ENCODE peak calls at places on chromosome 12, in ten cellular contexts. B is psoas muscle; K is body of pancreas; Q is fibroblast of pulmonary artery; U is fibroblast of lung; R is fibroblast of the aortic adventitia; Z is vagina; V is heart left ventricle; G is CD8-positive, alpha-beta T cell; A is ovary. I is an unnamed sample.

GRCh38 chr12:122732170-122732569 is 1.5 kb upstream of the HCAR1 start:
- DNase-seq in B (no peak), K (no peak), Q (no peak), U (no peak), R (no peak), Z (no peak), V (no peak), G (no peak), A (no peak), I (no peak)

GRCh38 chr12:6650832-6651231 is 3.6 kb upstream of the ACRBP start:
- DNase-seq in B (no peak), K (no peak), Q (no peak), U (no peak), R (no peak), Z (no peak), V (no peak), G (no peak), A (no peak), I (no peak)

GRCh38 chr12:90102957-90103652 is 394.5 kb upstream of the ATP2B1 start:
- DNase-seq in B (no peak), K (peak), Q (peak), U (peak), R (peak), Z (no peak), V (no peak), G (no peak), A (no peak), I (peak)

GRCh38 chr12:130280226-130280625 is 57.5 kb upstream of the PIWIL1 start:
- DNase-seq in B (no peak), K (no peak), Q (no peak), U (no peak), R (no peak), Z (no peak), V (no peak), G (no peak), A (no peak), I (no peak)

GRCh38 chr12:124466200-124467128 is 100.9 kb downstream of the NCOR2 start:
- DNase-seq in B (peak), K (peak), Q (peak), U (no peak), R (no peak), Z (no peak), V (peak), G (peak), A (peak), I (peak)

GRCh38 chr12:50598321-50598862 is 93.6 kb downstream of the DIP2B start:
- DNase-seq in B (no peak), K (no peak), Q (peak), U (peak), R (peak), Z (no peak), V (no peak), G (no peak), A (no peak), I (peak)

GRCh38 chr12:120126635-120127005 is 10.1 kb upstream of the RAB35 start:
- DNase-seq in B (no peak), K (no peak), Q (peak), U (no peak), R (peak), Z (no peak), V (no peak), G (no peak), A (no peak), I (peak)

GRCh38 chr12:105253882-105254513 is 18.0 kb upstream of the APPL2 start:
- DNase-seq in B (no peak), K (no peak), Q (peak), U (peak), R (peak), Z (no peak), V (no peak), G (no peak), A (no peak), I (peak)

GRCh38 chr12:89575405-89575804 is 49.6 kb upstream of the POC1B start:
- DNase-seq in B (no peak), K (no peak), Q (no peak), U (no peak), R (no peak), Z (no peak), V (no peak), G (no peak), A (no peak), I (no peak)

GRCh38 chr12:78470354-78471195 is 394.0 kb upstream of the SYT1 start:
- DNase-seq in B (no peak), K (peak), Q (peak), U (peak), R (peak), Z (no peak), V (no peak), G (no peak), A (no peak), I (peak)

GRCh38 chr12:100199023-100199346 is 1.6 kb upstream of the ACTR6 start:
- DNase-seq in B (no peak), K (no peak), Q (no peak), U (no peak), R (no peak), Z (no peak), V (no peak), G (no peak), A (no peak), I (no peak)

GRCh38 chr12:95637471-95638155 is 86.3 kb upstream of the USP44 start:
- DNase-seq in B (no peak), K (no peak), Q (peak), U (peak), R (peak), Z (no peak), V (no peak), G (no peak), A (no peak), I (peak)

GRCh38 chr12:38983117-38983571 is 77.8 kb upstream of the CPNE8 start:
- DNase-seq in B (no peak), K (no peak), Q (no peak), U (no peak), R (peak), Z (no peak), V (no peak), G (no peak), A (no peak), I (no peak)

GRCh38 chr12:54127538-54128259 is 61.1 kb downstream of the SMUG1 start:
- DNase-seq in B (no peak), K (no peak), Q (no peak), U (no peak), R (no peak), Z (peak), V (no peak), G (no peak), A (peak), I (no peak)

GRCh38 chr12:132837693-132838463 is 9.2 kb upstream of the GOLGA3 start:
- DNase-seq in B (peak), K (no peak), Q (no peak), U (peak), R (peak), Z (no peak), V (no peak), G (no peak), A (no peak), I (peak)

GRCh38 chr12:70955415-70955814 is 34.9 kb upstream of the PTPRR start:
- DNase-seq in B (no peak), K (no peak), Q (no peak), U (no peak), R (no peak), Z (no peak), V (no peak), G (no peak), A (no peak), I (no peak)

GRCh38 chr12:75878382-75878720 is 153.2 kb downstream of the PHLDA1 start:
- DNase-seq in B (no peak), K (no peak), Q (peak), U (peak), R (peak), Z (no peak), V (no peak), G (no peak), A (peak), I (peak)

GRCh38 chr12:12837025-12837872 is 24.1 kb downstream of the DDX47 start:
- DNase-seq in B (peak), K (peak), Q (peak), U (peak), R (peak), Z (no peak), V (peak), G (no peak), A (peak), I (peak)

GRCh38 chr12:128827724-128828123 is 4.0 kb upstream of the SLC15A4 start:
- DNase-seq in B (no peak), K (no peak), Q (no peak), U (no peak), R (no peak), Z (no peak), V (no peak), G (no peak), A (no peak), I (no peak)

GRCh38 chr12:131896811-131897270 is 2.4 kb downstream of the ULK1 start:
- DNase-seq in B (peak), K (no peak), Q (no peak), U (no peak), R (no peak), Z (no peak), V (no peak), G (no peak), A (no peak), I (no peak)

GRCh38 chr12:69633061-69633460 is 22.4 kb upstream of the LRRC10 start:
- DNase-seq in B (no peak), K (no peak), Q (no peak), U (no peak), R (no peak), Z (no peak), V (no peak), G (no peak), A (no peak), I (no peak)

GRCh38 chr12:113857371-113857770 is 108.8 kb downstream of the RBM19 start:
- DNase-seq in B (no peak), K (no peak), Q (no peak), U (no peak), R (no peak), Z (no peak), V (peak), G (no peak), A (no peak), I (no peak)

GRCh38 chr12:74119811-74120362 is 417.7 kb upstream of the ATXN7L3B start:
- DNase-seq in B (no peak), K (no peak), Q (no peak), U (no peak), R (no peak), Z (no peak), V (no peak), G (no peak), A (no peak), I (no peak)

GRCh38 chr12:68835333-68835908 is 27.4 kb downstream of the MDM2 start:
- DNase-seq in B (no peak), K (no peak), Q (no peak), U (no peak), R (no peak), Z (no peak), V (no peak), G (no peak), A (no peak), I (no peak)

GRCh38 chr12:92144631-92145480 is 790 bp downstream of the BTG1 start:
- DNase-seq in B (peak), K (peak), Q (peak), U (peak), R (peak), Z (peak), V (peak), G (peak), A (peak), I (no peak)
- TF ChIP-seq CTCF in B (peak), K (no peak), Q (no peak), U (no peak), R (no peak), Z (no peak), V (peak), G (no peak), A (no peak), I (peak)

GRCh38 chr12:57031789-57032188 is 15.5 kb upstream of the TAC3 start:
- DNase-seq in B (no peak), K (no peak), Q (no peak), U (no peak), R (no peak), Z (no peak), V (no peak), G (no peak), A (no peak), I (no peak)
- H3K4me3 ChIP-seq in B (no peak), K (no peak), Q (no peak), U (no peak), R (no peak), Z (no peak), V (no peak), G (no peak), A (no peak), I (no peak)

DNA sequence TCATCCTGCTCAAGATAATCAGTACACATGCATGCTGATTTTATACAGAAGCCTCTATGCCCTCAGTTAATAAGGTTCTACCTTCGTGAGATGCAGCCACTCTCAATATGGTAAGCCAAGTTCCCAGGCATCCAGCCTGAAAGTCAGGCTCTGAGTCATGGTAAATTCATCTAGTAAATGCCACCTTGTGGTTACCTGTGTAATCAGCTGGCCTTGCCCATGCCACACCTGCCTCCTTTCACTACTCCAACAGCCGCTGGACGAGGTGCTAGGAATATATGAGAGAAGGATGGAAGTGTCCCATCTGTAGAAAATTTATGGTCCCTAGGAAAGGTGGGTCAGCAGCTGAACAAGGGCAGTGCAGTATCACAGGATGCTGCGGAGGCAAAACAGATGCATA is 207.3 kb downstream of the SSPN start:
- DNase-seq in B (no peak), K (peak), Q (no peak), U (no peak), R (no peak), Z (no peak), V (no peak), G (no peak), A (no peak), I (peak)
- TF ChIP-seq CTCF in B (peak), K (peak), Q (no peak), U (no peak), R (no peak), Z (no peak), V (no peak), G (no peak), A (no peak), I (no peak)

DNA sequence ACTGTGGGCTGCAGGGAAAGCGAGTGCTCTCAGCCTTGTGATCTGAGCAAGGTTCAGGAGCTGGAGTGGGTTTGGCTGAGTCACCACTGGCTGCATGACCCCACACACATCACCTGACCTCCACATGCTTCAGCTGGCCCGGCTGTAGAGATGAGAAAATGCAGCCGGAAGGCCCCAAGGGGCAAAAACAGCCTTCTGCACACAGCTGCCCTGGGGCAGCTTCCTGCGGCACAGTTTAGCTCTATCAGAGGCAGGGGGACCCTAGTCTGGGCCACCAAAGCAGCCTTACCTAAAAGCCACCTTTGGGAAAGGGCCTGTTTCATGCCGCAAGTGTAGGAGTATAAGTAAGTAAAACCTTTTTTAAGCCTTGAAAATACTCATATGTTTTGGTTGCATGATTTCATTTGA is 123.3 kb downstream of the SSPN start:
- DNase-seq in B (peak), K (peak), Q (peak), U (peak), R (peak), Z (no peak), V (peak), G (no peak), A (peak), I (peak)
- H3K4me3 ChIP-seq in B (no peak), K (no peak), Q (no peak), U (no peak), R (no peak), Z (no peak), V (no peak), G (no peak), A (no peak), I (no peak)

GRCh38 chr12:3999904-4000303 is 126.7 kb upstream of the PARP11 start:
- DNase-seq in B (no peak), K (no peak), Q (no peak), U (no peak), R (no peak), Z (no peak), V (no peak), G (no peak), A (no peak), I (no peak)

GRCh38 chr12:3998968-3999792 is 126.0 kb upstream of the PARP11 start:
- DNase-seq in B (no peak), K (peak), Q (no peak), U (no peak), R (no peak), Z (no peak), V (no peak), G (peak), A (no peak), I (peak)

GRCh38 chr12:4001031-4001430 is 127.8 kb upstream of the PARP11 start:
- DNase-seq in B (no peak), K (no peak), Q (no peak), U (no peak), R (no peak), Z (no peak), V (no peak), G (no peak), A (no peak), I (no peak)

GRCh38 chr12:3996322-3996721 is 123.1 kb upstream of the PARP11 start:
- DNase-seq in B (no peak), K (no peak), Q (no peak), U (no peak), R (no peak), Z (no peak), V (no peak), G (no peak), A (no peak), I (no peak)

DNA sequence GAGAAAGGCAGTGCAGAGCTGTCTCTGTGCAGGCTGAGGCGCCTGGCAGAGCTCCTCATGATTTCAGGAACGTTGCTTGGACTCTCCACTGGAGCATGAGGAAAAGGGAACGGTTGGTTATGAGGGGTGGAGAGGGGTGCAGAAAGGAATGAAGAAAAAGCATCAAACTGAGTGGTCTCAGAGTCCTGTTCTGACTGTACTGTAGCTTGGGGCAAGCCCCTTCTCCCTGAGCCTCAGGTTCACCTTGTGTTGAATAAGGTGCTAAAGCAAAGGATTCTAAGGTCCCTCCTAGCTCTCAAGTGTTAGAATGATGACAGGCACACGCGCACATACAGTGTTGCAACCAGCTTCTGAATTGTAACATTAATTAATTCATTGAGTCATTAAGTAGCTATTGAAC is 125.2 kb upstream of the PARP11 start:
- DNase-seq in B (no peak), K (no peak), Q (no peak), U (no peak), R (no peak), Z (no peak), V (no peak), G (no peak), A (no peak), I (no peak)
- TF ChIP-seq CTCF in B (no peak), K (no peak), Q (no peak), U (no peak), R (no peak), Z (no peak), V (no peak), G (no peak), A (no peak), I (no peak)